ENCODE peak calls at places on chromosome 7, in nine cellular contexts. P is AG09319; K is HCT116; D is retina; C is NCI-H510A treated with DMSO at 0.1 percent for 48 hours; X is fibroblast of the conjunctiva; V is dorsolateral prefrontal cortex; Z is CD8-positive, alpha-beta T cell; I is Calu3. O is an unnamed sample.
A peak's percentile ranks its signal among the peaks of the same experiment; 100 is the strongest.

GRCh38 chr7:29315302-29316270 is 121.0 kb downstream of the CHN2 start:
- DNase-seq in P (no peak), K (no peak), D (no peak), C (no peak), X (no peak), V (no peak), Z (no peak), I (no peak), O (no peak)

GRCh38 chr7:77310982-77311381 is 105.2 kb downstream of the GSAP start:
- DNase-seq in P (no peak), K (no peak), D (no peak), C (no peak), X (no peak), V (no peak), Z (no peak), I (no peak), O (no peak)

GRCh38 chr7:156999611-157000046 is 10.8 kb downstream of the MNX1 start:
- DNase-seq in P (no peak), K (no peak), D (no peak), C (no peak), X (no peak), V (no peak), Z (no peak), I (no peak), O (no peak)

GRCh38 chr7:98294798-98295382 is 13.4 kb downstream of the BRI3 start:
- DNase-seq in P (no peak), K (peak; percentile 41), D (peak; percentile 76), C (peak; percentile 48), X (peak; percentile 13), V (peak; percentile 31), Z (no peak), I (peak; percentile 68), O (peak; percentile 77)

GRCh38 chr7:114082934-114083647 is 164.3 kb upstream of the PPP1R3A start:
- DNase-seq in P (no peak), K (no peak), D (peak; percentile 81), C (no peak), X (no peak), V (no peak), Z (no peak), I (no peak), O (no peak)

GRCh38 chr7:44286618-44287487 is 38.5 kb downstream of the CAMK2B start:
- DNase-seq in P (no peak), K (no peak), D (no peak), C (no peak), X (no peak), V (peak; percentile 9), Z (no peak), I (no peak), O (no peak)

GRCh38 chr7:142813262-142813661 is 41.6 kb upstream of the EPHB6 start:
- DNase-seq in P (no peak), K (no peak), D (no peak), C (no peak), X (no peak), V (no peak), Z (no peak), I (peak; percentile 52), O (peak; percentile 85)

GRCh38 chr7:45189151-45189970 is 31.8 kb downstream of the RAMP3 start:
- DNase-seq in P (no peak), K (no peak), D (no peak), C (no peak), X (no peak), V (no peak), Z (no peak), I (no peak), O (no peak)

GRCh38 chr7:924541-925231 is 29.8 kb downstream of the ADAP1 start:
- DNase-seq in P (no peak), K (no peak), D (no peak), C (no peak), X (no peak), V (no peak), Z (no peak), I (peak; percentile 78), O (no peak)

GRCh38 chr7:132333301-132333700 is 243.0 kb downstream of the PLXNA4 start:
- DNase-seq in P (no peak), K (no peak), D (no peak), C (no peak), X (no peak), V (no peak), Z (no peak), I (no peak), O (no peak)

GRCh38 chr7:123538897-123539296 is 4.5 kb upstream of the IQUB start:
- DNase-seq in P (no peak), K (no peak), D (no peak), C (no peak), X (no peak), V (no peak), Z (no peak), I (no peak), O (no peak)

GRCh38 chr7:88377421-88377820 is 70.7 kb upstream of the STEAP4 start:
- DNase-seq in P (no peak), K (peak; percentile 68), D (no peak), C (no peak), X (no peak), V (no peak), Z (no peak), I (no peak), O (peak; percentile 59)

O was measured in PC-9.